ENCODE peak calls at places on chromosome 10, in eight cellular contexts. One of them, this sample, is unnamed.

GRCh38 chr10:79224263-79224949 is 122.9 kb upstream of the PPIF start:
- DNase-seq in LoVo: no peak
- DNase-seq in Peyer's patch: no peak
- DNase-seq in vagina: no peak
- DNase-seq in SW 1271: no peak
- DNase-seq in NAMALWA: no peak
- DNase-seq in fibroblast of pulmonary artery: no peak
- DNase-seq in hippocampal formation: no peak
- DNase-seq in this sample: no peak

GRCh38 chr10:105185101-105185500 is 544.0 kb downstream of the SORCS3 start:
- DNase-seq in hippocampal formation: no peak
- DNase-seq in NAMALWA: no peak
- DNase-seq in Peyer's patch: no peak
- DNase-seq in vagina: no peak
- DNase-seq in LoVo: no peak
- DNase-seq in fibroblast of pulmonary artery: no peak
- DNase-seq in SW 1271: no peak
- DNase-seq in this sample: no peak

GRCh38 chr10:80161321-80162084 is 29.0 kb downstream of the PLAC9 start:
- DNase-seq in fibroblast of pulmonary artery: no peak
- DNase-seq in Peyer's patch: peak; percentile 27
- DNase-seq in vagina: no peak
- DNase-seq in SW 1271: no peak
- DNase-seq in LoVo: no peak
- DNase-seq in NAMALWA: peak; percentile 31
- DNase-seq in hippocampal formation: no peak
- DNase-seq in this sample: no peak

GRCh38 chr10:113273877-113274829 is 278.7 kb upstream of the HABP2 start:
- DNase-seq in fibroblast of pulmonary artery: no peak
- DNase-seq in NAMALWA: no peak
- DNase-seq in LoVo: no peak
- DNase-seq in Peyer's patch: no peak
- DNase-seq in vagina: no peak
- DNase-seq in hippocampal formation: no peak
- DNase-seq in SW 1271: no peak
- DNase-seq in this sample: no peak

GRCh38 chr10:78846770-78847169 is 222.0 kb upstream of the ZMIZ1 start:
- DNase-seq in vagina: no peak
- DNase-seq in hippocampal formation: peak; percentile 76
- DNase-seq in Peyer's patch: no peak
- DNase-seq in LoVo: no peak
- DNase-seq in NAMALWA: no peak
- DNase-seq in fibroblast of pulmonary artery: no peak
- DNase-seq in SW 1271: no peak
- DNase-seq in this sample: peak; percentile 10

GRCh38 chr10:102714621-102715455 is at the start of gene SFXN2:
- DNase-seq in hippocampal formation: no peak
- DNase-seq in NAMALWA: peak; percentile 72
- DNase-seq in vagina: no peak
- DNase-seq in SW 1271: no peak
- DNase-seq in LoVo: peak; percentile 21
- DNase-seq in fibroblast of pulmonary artery: no peak
- DNase-seq in Peyer's patch: no peak
- DNase-seq in this sample: no peak

GRCh38 chr10:9294865-9295264 is 1240.4 kb downstream of the GATA3 start:
- DNase-seq in NAMALWA: peak; percentile 46
- DNase-seq in LoVo: no peak
- DNase-seq in vagina: no peak
- DNase-seq in hippocampal formation: no peak
- DNase-seq in Peyer's patch: no peak
- DNase-seq in SW 1271: no peak
- DNase-seq in fibroblast of pulmonary artery: no peak
- DNase-seq in this sample: no peak

GRCh38 chr10:290026-290725 is 154.9 kb downstream of the ZMYND11 start:
- DNase-seq in SW 1271: no peak
- DNase-seq in hippocampal formation: no peak
- DNase-seq in NAMALWA: no peak
- DNase-seq in fibroblast of pulmonary artery: peak; percentile 85
- DNase-seq in LoVo: no peak
- DNase-seq in vagina: no peak
- DNase-seq in Peyer's patch: no peak
- DNase-seq in this sample: no peak

GRCh38 chr10:490256-490655 is 199.2 kb downstream of the DIP2C start:
- DNase-seq in Peyer's patch: no peak
- DNase-seq in vagina: peak; percentile 95
- DNase-seq in SW 1271: no peak
- DNase-seq in NAMALWA: no peak
- DNase-seq in fibroblast of pulmonary artery: peak; percentile 73
- DNase-seq in hippocampal formation: no peak
- DNase-seq in LoVo: no peak
- DNase-seq in this sample: peak; percentile 59

GRCh38 chr10:79267449-79267848 is 79.8 kb upstream of the PPIF start:
- DNase-seq in fibroblast of pulmonary artery: no peak
- DNase-seq in LoVo: no peak
- DNase-seq in vagina: no peak
- DNase-seq in Peyer's patch: no peak
- DNase-seq in SW 1271: no peak
- DNase-seq in NAMALWA: peak; percentile 11
- DNase-seq in hippocampal formation: no peak
- DNase-seq in this sample: no peak

GRCh38 chr10:79056361-79056735 is 12.4 kb upstream of the ZMIZ1 start:
- DNase-seq in fibroblast of pulmonary artery: no peak
- DNase-seq in Peyer's patch: peak; percentile 25
- DNase-seq in vagina: no peak
- DNase-seq in LoVo: no peak
- DNase-seq in hippocampal formation: no peak
- DNase-seq in NAMALWA: no peak
- DNase-seq in SW 1271: no peak
- DNase-seq in this sample: no peak

GRCh38 chr10:79243211-79244067 is 103.8 kb upstream of the PPIF start:
- DNase-seq in Peyer's patch: no peak
- DNase-seq in LoVo: no peak
- DNase-seq in hippocampal formation: peak; percentile 61
- DNase-seq in NAMALWA: peak; percentile 57
- DNase-seq in SW 1271: peak; percentile 7
- DNase-seq in vagina: no peak
- DNase-seq in fibroblast of pulmonary artery: no peak
- DNase-seq in this sample: no peak

GRCh38 chr10:3756360-3756740 is 28.7 kb downstream of the KLF6 start:
- DNase-seq in vagina: no peak
- DNase-seq in hippocampal formation: no peak
- DNase-seq in LoVo: no peak
- DNase-seq in SW 1271: no peak
- DNase-seq in fibroblast of pulmonary artery: no peak
- DNase-seq in NAMALWA: no peak
- DNase-seq in Peyer's patch: no peak
- DNase-seq in this sample: no peak

GRCh38 chr10:66747451-66747850 is 178.4 kb upstream of the LRRTM3 start:
- DNase-seq in SW 1271: peak; percentile 64
- DNase-seq in LoVo: peak; percentile 50
- DNase-seq in hippocampal formation: no peak
- DNase-seq in NAMALWA: no peak
- DNase-seq in vagina: no peak
- DNase-seq in fibroblast of pulmonary artery: peak; percentile 78
- DNase-seq in Peyer's patch: no peak
- DNase-seq in this sample: no peak

GRCh38 chr10:122147731-122148130 is 123.4 kb upstream of the BTBD16 start:
- DNase-seq in Peyer's patch: no peak
- DNase-seq in hippocampal formation: no peak
- DNase-seq in vagina: no peak
- DNase-seq in LoVo: no peak
- DNase-seq in fibroblast of pulmonary artery: peak; percentile 40
- DNase-seq in NAMALWA: no peak
- DNase-seq in SW 1271: no peak
- DNase-seq in this sample: no peak

GRCh38 chr10:89373916-89374711 is 3.7 kb upstream of the IFIT1B start:
- DNase-seq in hippocampal formation: peak; percentile 77
- DNase-seq in LoVo: peak; percentile 62
- DNase-seq in vagina: peak; percentile 93
- DNase-seq in fibroblast of pulmonary artery: peak; percentile 96
- DNase-seq in NAMALWA: no peak
- DNase-seq in Peyer's patch: peak; percentile 50
- DNase-seq in SW 1271: no peak
- DNase-seq in this sample: peak; percentile 91

GRCh38 chr10:49619613-49620012 is 5.8 kb downstream of the CHAT start:
- DNase-seq in hippocampal formation: no peak
- DNase-seq in Peyer's patch: peak; percentile 39
- DNase-seq in NAMALWA: peak; percentile 7
- DNase-seq in SW 1271: no peak
- DNase-seq in vagina: no peak
- DNase-seq in fibroblast of pulmonary artery: no peak
- DNase-seq in LoVo: no peak
- DNase-seq in this sample: no peak

GRCh38 chr10:34723746-34724145 is 91.3 kb downstream of the PARD3 start:
- DNase-seq in SW 1271: peak; percentile 54
- DNase-seq in Peyer's patch: no peak
- DNase-seq in vagina: no peak
- DNase-seq in hippocampal formation: peak; percentile 12
- DNase-seq in LoVo: no peak
- DNase-seq in NAMALWA: peak; percentile 47
- DNase-seq in fibroblast of pulmonary artery: peak; percentile 82
- DNase-seq in this sample: peak; percentile 35

GRCh38 chr10:23156447-23157150 is 35.5 kb upstream of the PTF1A start:
- DNase-seq in hippocampal formation: no peak
- DNase-seq in vagina: no peak
- DNase-seq in NAMALWA: no peak
- DNase-seq in LoVo: no peak
- DNase-seq in Peyer's patch: no peak
- DNase-seq in fibroblast of pulmonary artery: no peak
- DNase-seq in SW 1271: no peak
- DNase-seq in this sample: no peak

GRCh38 chr10:115171392-115171960 is 78.3 kb downstream of the ATRNL1 start:
- DNase-seq in SW 1271: peak; percentile 5
- DNase-seq in LoVo: peak; percentile 11
- DNase-seq in Peyer's patch: no peak
- DNase-seq in NAMALWA: peak; percentile 31
- DNase-seq in fibroblast of pulmonary artery: peak; percentile 19
- DNase-seq in vagina: no peak
- DNase-seq in hippocampal formation: no peak
- DNase-seq in this sample: no peak

GRCh38 chr10:64648915-64649314 is 1127.7 kb downstream of the REEP3 start:
- DNase-seq in vagina: no peak
- DNase-seq in hippocampal formation: no peak
- DNase-seq in Peyer's patch: no peak
- DNase-seq in fibroblast of pulmonary artery: no peak
- DNase-seq in SW 1271: peak; percentile 3
- DNase-seq in LoVo: no peak
- DNase-seq in NAMALWA: peak; percentile 67
- DNase-seq in this sample: no peak

GRCh38 chr10:81914736-81915510 is 39.9 kb downstream of the NRG3 start:
- DNase-seq in Peyer's patch: no peak
- DNase-seq in vagina: no peak
- DNase-seq in LoVo: no peak
- DNase-seq in fibroblast of pulmonary artery: no peak
- DNase-seq in NAMALWA: no peak
- DNase-seq in hippocampal formation: no peak
- DNase-seq in SW 1271: no peak
- DNase-seq in this sample: no peak

GRCh38 chr10:2920166-2920565 is 147.2 kb upstream of the PFKP start:
- DNase-seq in NAMALWA: no peak
- DNase-seq in fibroblast of pulmonary artery: no peak
- DNase-seq in Peyer's patch: no peak
- DNase-seq in hippocampal formation: no peak
- DNase-seq in SW 1271: no peak
- DNase-seq in LoVo: no peak
- DNase-seq in vagina: no peak
- DNase-seq in this sample: no peak

GRCh38 chr10:77669892-77670291 is 32.3 kb upstream of the KCNMA1 start:
- DNase-seq in hippocampal formation: no peak
- DNase-seq in vagina: no peak
- DNase-seq in fibroblast of pulmonary artery: no peak
- DNase-seq in Peyer's patch: no peak
- DNase-seq in LoVo: no peak
- DNase-seq in NAMALWA: no peak
- DNase-seq in SW 1271: no peak
- DNase-seq in this sample: no peak

GRCh38 chr10:129849452-129849750 is 114.7 kb downstream of the EBF3 start:
- DNase-seq in Peyer's patch: no peak
- DNase-seq in vagina: no peak
- DNase-seq in hippocampal formation: no peak
- DNase-seq in SW 1271: no peak
- DNase-seq in NAMALWA: no peak
- DNase-seq in LoVo: no peak
- DNase-seq in fibroblast of pulmonary artery: no peak
- DNase-seq in this sample: no peak

GRCh38 chr10:51063659-51064535 is 10.4 kb upstream of the PRKG1 start:
- DNase-seq in Peyer's patch: no peak
- DNase-seq in SW 1271: peak; percentile 31
- DNase-seq in hippocampal formation: no peak
- DNase-seq in vagina: no peak
- DNase-seq in fibroblast of pulmonary artery: peak; percentile 80
- DNase-seq in NAMALWA: peak; percentile 53
- DNase-seq in LoVo: peak; percentile 20
- DNase-seq in this sample: no peak

GRCh38 chr10:2137549-2138174 is 400.3 kb upstream of the ADARB2 start:
- DNase-seq in hippocampal formation: no peak
- DNase-seq in vagina: no peak
- DNase-seq in Peyer's patch: no peak
- DNase-seq in SW 1271: peak; percentile 12
- DNase-seq in fibroblast of pulmonary artery: no peak
- DNase-seq in LoVo: no peak
- DNase-seq in NAMALWA: peak; percentile 52
- DNase-seq in this sample: no peak

This sample was measured in gastrocnemius medialis.